ENCODE peak calls at places on chromosomes 1 and 21, in ten cellular contexts. T, U, X, C, B, Q, O, A, W and M are unnamed samples.

GRCh38 chr1:167627865-167628641 is 2.0 kb upstream of the RCSD1 start:
- DNase-seq in W (peak; percentile 60), Q (no peak), A (peak; percentile 57), B (no peak), T (no peak), X (peak; percentile 76), O (peak; percentile 63), U (peak; percentile 70), C (peak; percentile 73), M (no peak)

GRCh38 chr1:20063861-20064292 is 6.1 kb upstream of the PLA2G5 start:
- DNase-seq in X (no peak), O (no peak), B (peak; percentile 87), C (no peak), A (peak; percentile 53), W (no peak), U (no peak), T (no peak), Q (no peak), M (no peak)

GRCh38 chr1:43054961-43055360 is 96.3 kb upstream of the SLC2A1 start:
- DNase-seq in A (no peak), O (no peak), B (peak; percentile 40), Q (no peak), W (no peak), U (no peak), X (no peak), C (no peak), T (no peak), M (no peak)

GRCh38 chr1:207321045-207321789 is at the start of gene CD55:
- DNase-seq in X (peak; percentile 100), C (peak; percentile 100), U (peak; percentile 99), O (peak; percentile 96), T (peak; percentile 97), W (peak; percentile 93), A (peak; percentile 98), Q (peak; percentile 86), B (peak; percentile 86), M (peak; percentile 89)

GRCh38 chr1:46183119-46183842 is 7.0 kb upstream of the P3R3URF start:
- DNase-seq in O (peak; percentile 69), W (peak; percentile 94), X (no peak), B (peak; percentile 95), U (no peak), T (peak; percentile 48), C (no peak), Q (peak; percentile 46), A (peak; percentile 99), M (peak; percentile 97)

GRCh38 chr21:38346286-38346685 is 89.5 kb downstream of the KCNJ15 start:
- DNase-seq in U (no peak), T (no peak), C (no peak), W (no peak), X (no peak), Q (no peak), A (no peak), B (no peak), O (no peak), M (no peak)

GRCh38 chr1:43835141-43836021 is 98.2 kb upstream of the ARTN start:
- DNase-seq in B (peak; percentile 88), X (no peak), Q (peak; percentile 32), T (no peak), W (no peak), A (peak; percentile 86), U (no peak), C (no peak), O (no peak), M (no peak)

GRCh38 chr1:150579110-150579954 is at the start of gene MCL1:
- DNase-seq in A (peak; percentile 90), C (peak; percentile 84), U (peak; percentile 83), W (peak; percentile 95), T (peak; percentile 95), B (peak; percentile 96), X (peak; percentile 85), Q (peak; percentile 90), O (peak; percentile 95), M (peak; percentile 93)

GRCh38 chr1:54355931-54356679 is 50.1 kb downstream of the SSBP3 start:
- DNase-seq in T (peak; percentile 29), C (peak; percentile 27), U (no peak), Q (no peak), B (no peak), X (no peak), O (no peak), W (no peak), A (no peak), M (no peak)

GRCh38 chr1:204573563-204573925 is 57.3 kb downstream of the MDM4 start:
- DNase-seq in Q (no peak), U (no peak), W (no peak), O (no peak), C (no peak), X (no peak), A (peak; percentile 69), T (no peak), B (peak; percentile 63), M (no peak)

GRCh38 chr1:2928733-2929325 is 92.4 kb upstream of the ACTRT2 start:
- DNase-seq in C (no peak), A (no peak), O (no peak), X (no peak), B (no peak), Q (no peak), T (no peak), W (no peak), U (no peak), M (no peak)

GRCh38 chr1:56577859-56578663 is 1.3 kb downstream of the PLPP3 start:
- DNase-seq in U (no peak), O (peak; percentile 80), X (no peak), W (peak; percentile 84), B (peak; percentile 61), A (no peak), T (peak; percentile 52), Q (peak; percentile 48), C (no peak), M (peak; percentile 87)

DNA sequence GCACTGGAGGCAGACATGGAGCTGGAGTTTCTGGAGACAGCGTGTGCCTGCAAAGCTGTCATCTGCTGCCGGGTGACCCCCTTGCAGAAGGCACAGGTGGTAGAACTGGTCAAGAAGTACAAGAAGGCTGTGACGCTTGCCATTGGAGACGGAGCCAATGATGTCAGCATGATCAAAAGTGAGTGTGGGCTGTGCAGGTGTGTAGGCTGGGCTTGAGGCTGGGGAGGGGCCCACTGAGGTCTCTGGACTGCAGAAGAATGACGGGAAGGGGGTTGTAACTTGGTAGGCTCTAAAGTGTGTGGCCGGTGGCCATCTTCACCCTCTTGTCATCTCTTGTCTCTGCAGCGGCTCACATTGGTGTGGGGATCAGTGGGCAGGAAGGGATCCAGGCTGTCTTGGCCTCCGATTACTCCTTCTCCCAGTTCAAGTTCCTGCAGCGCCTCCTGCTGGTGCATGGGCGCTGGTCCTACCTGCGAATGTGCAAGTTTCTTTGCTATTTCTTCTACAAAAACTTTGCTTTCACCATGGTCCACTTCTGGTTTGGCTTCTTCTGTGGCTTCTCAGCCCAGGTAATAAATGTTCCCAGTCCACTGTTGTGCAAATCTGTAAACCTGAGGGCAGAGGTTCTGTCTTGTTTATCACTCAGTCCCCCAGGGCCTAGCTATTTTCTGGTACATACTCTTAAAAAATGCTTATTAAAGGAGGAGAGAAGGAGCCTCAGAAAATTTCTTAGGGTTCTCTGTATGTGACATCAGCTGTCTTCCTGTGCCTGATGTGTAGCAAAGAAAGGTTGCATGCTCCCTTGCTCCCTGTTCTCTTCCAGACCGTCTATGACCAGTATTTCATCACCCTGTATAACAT is 19.9 kb downstream of the ATP8B2 start:
- DNase-seq in W (peak; percentile 62), T (no peak), B (peak; percentile 35), X (peak; percentile 71), A (no peak), O (no peak), C (peak; percentile 68), U (peak; percentile 63), Q (no peak), M (no peak)
- H3K4me1 ChIP-seq in W (peaks cover 11% of the 10 kb centered on the region), T (no peaks in the 10 kb centered on the region), B (no peaks in the 10 kb centered on the region), X (peaks cover 74% of the 10 kb centered on the region), A (no peaks in the 10 kb centered on the region), O (no peaks in the 10 kb centered on the region), C (peaks cover 71% of the 10 kb centered on the region), U (peaks cover 94% of the 10 kb centered on the region), Q (no peaks in the 10 kb centered on the region), M (no peaks in the 10 kb centered on the region)

DNA sequence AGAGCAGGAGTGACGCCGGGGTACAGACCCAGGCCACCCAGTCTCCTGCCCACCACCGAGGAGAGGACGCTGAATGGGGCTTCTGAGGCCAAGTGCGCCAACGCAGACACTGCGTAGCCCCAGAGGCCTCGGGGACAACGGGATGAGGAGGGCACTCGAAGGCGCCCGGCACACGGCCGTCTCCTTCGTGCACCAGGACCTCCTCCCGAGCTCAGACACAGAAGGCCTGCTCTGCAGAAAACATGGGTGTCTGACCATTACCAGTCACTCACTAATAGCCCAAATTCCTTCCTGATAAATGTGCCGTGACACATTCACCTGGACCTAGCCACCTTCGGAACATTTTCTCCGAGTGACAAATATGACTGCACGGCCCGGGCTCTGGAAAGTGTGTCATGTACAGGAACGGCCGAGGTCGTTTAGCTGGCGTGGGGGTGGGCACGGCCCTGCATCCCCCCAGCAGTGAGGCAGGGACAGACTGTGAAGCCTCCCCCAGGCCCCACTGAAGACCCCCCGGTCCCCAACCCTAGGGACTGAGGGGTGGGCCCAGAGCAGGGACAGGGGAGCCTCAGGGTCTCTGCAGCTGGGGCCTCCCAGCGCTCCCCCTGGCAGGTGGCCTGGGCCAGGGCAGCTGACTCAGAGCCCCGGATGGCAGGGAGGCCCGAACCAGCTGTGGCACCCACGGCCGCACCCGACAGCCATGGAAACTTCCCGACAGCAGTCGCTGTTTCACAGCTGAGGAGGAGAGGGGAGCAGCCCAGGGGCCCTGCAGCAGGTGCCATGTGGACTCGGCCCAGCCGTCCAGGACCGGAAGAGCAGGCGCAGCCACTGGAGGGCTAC is 16.7 kb upstream of the COL6A2 start:
- DNase-seq in C (no peak), B (no peak), U (no peak), Q (peak; percentile 26), W (peak; percentile 22), A (no peak), X (no peak), T (no peak), O (peak; percentile 58), M (no peak)
- H3K4me1 ChIP-seq in C (no peaks in the 10 kb centered on the region), B (peaks cover 24% of the 10 kb centered on the region), U (no peaks in the 10 kb centered on the region), Q (peaks cover 8% of the 10 kb centered on the region), W (peaks cover 25% of the 10 kb centered on the region), A (no peaks in the 10 kb centered on the region), X (no peaks in the 10 kb centered on the region), T (peaks cover 2% of the 10 kb centered on the region), O (peaks cover 23% of the 10 kb centered on the region), M (no peaks in the 10 kb centered on the region)

GRCh38 chr21:41598561-41599511 is 90.9 kb upstream of the TMPRSS2 start:
- DNase-seq in O (no peak), U (no peak), T (no peak), X (no peak), A (no peak), C (no peak), W (peak; percentile 87), Q (no peak), B (no peak), M (no peak)
- H3K4me1 ChIP-seq in O (no peaks in the 10 kb centered on the region), U (no peaks in the 10 kb centered on the region), T (peaks cover 3% of the 10 kb centered on the region), X (no peaks in the 10 kb centered on the region), A (peaks cover 10% of the 10 kb centered on the region), C (no peaks in the 10 kb centered on the region), W (peaks cover 25% of the 10 kb centered on the region), Q (no peaks in the 10 kb centered on the region), B (no peaks in the 10 kb centered on the region), M (peaks cover 11% of the 10 kb centered on the region)

DNA sequence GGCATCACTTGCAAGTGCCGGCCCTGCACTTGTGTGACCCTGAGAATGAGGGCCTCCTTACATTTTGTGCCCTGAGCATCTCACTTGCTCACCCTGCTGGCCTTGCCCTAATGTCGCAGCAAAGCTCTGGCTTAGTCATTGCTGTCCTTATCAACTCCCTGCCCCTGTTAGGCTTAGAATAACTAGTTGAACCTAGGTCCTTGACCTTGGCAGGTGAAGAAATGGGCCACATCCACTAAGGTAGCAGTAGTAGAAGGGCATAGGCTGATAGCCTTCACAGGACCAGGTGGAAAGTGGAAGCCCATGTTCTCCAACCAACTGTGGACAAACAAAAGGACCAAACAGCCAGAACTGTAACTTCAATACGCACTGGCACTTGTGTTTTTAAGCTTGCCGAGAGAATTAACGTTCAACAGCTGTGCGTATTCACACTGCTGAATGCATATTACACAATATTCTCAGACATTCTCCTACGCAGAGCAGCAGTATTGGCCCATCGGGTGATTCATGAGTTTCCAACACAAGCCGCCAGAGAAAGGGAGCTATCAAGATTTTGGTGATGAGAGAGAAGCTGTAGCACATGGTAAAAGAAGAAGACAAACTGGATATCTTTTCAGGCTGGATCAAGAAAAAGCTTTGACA is 27.7 kb upstream of the PTGFRN start:
- DNase-seq in B (peak; percentile 65), O (no peak), A (peak; percentile 53), T (peak; percentile 78), X (no peak), U (no peak), Q (peak; percentile 83), W (peak; percentile 36), C (peak; percentile 14), M (no peak)
- H3K4me1 ChIP-seq in B (peaks cover 8% of the 10 kb centered on the region), O (peaks cover 44% of the 10 kb centered on the region), A (peaks cover 21% of the 10 kb centered on the region), T (peaks cover 5% of the 10 kb centered on the region), X (peaks cover 24% of the 10 kb centered on the region), U (peaks cover 20% of the 10 kb centered on the region), Q (peaks cover 8% of the 10 kb centered on the region), W (peaks cover 43% of the 10 kb centered on the region), C (peaks cover 11% of the 10 kb centered on the region), M (no peaks in the 10 kb centered on the region)